ENCODE peak calls at places on chromosomes 6 and 20, in ten cellular contexts. O, F, C, S, Y, L, B, V, W and R are unnamed samples. For H3K9me3, the result is how much of the 10 kb centered on the place peaks cover.

GRCh38 chr6:113076116-113076515 is 729.0 kb downstream of the RFPL4B start:
- DNase-seq in O (no peak), F (no peak), C (no peak), S (no peak), Y (no peak), L (no peak), B (no peak), V (no peak), W (no peak), R (no peak)

GRCh38 chr6:5906842-5907241 is 99.9 kb downstream of the NRN1 start:
- DNase-seq in O (no peak), F (no peak), C (no peak), S (no peak), Y (no peak), L (no peak), B (no peak), V (no peak), W (no peak), R (no peak)

GRCh38 chr20:11712611-11713160 is 205.0 kb upstream of the BTBD3 start:
- DNase-seq in O (no peak), F (no peak), C (no peak), S (no peak), Y (no peak), L (no peak), B (no peak), V (no peak), W (no peak), R (no peak)

GRCh38 chr6:157656437-157657005 is 166.5 kb upstream of the SNX9 start:
- DNase-seq in O (no peak), F (no peak), C (no peak), S (no peak), Y (no peak), L (peak), B (no peak), V (no peak), W (no peak), R (no peak)

GRCh38 chr6:156308604-156309003 is 468.6 kb upstream of the ARID1B start:
- DNase-seq in O (no peak), F (no peak), C (no peak), S (no peak), Y (no peak), L (no peak), B (no peak), V (no peak), W (no peak), R (no peak)

GRCh38 chr6:1872649-1873131 is 263.0 kb downstream of the FOXC1 start:
- DNase-seq in O (no peak), F (no peak), C (peak), S (no peak), Y (peak), L (no peak), B (peak), V (no peak), W (no peak), R (no peak)

GRCh38 chr20:47724398-47724797 is 60.9 kb downstream of the SULF2 start:
- DNase-seq in O (no peak), F (no peak), C (no peak), S (no peak), Y (no peak), L (no peak), B (no peak), V (no peak), W (no peak), R (no peak)

GRCh38 chr6:45663181-45664180 is 285.7 kb upstream of the SUPT3H start:
- DNase-seq in O (peak), F (peak), C (no peak), S (no peak), Y (no peak), L (no peak), B (peak), V (peak), W (peak), R (peak)

GRCh38 chr6:107561325-107561724 is 71.4 kb downstream of the SOBP start:
- DNase-seq in O (no peak), F (no peak), C (no peak), S (no peak), Y (no peak), L (no peak), B (peak), V (no peak), W (peak), R (no peak)

GRCh38 chr6:41578714-41579610 is 32.8 kb downstream of the FOXP4 start:
- DNase-seq in O (peak), F (no peak), C (peak), S (no peak), Y (no peak), L (no peak), B (no peak), V (no peak), W (no peak), R (peak)

GRCh38 chr6:148193063-148193680 is 149.5 kb upstream of the SASH1 start:
- DNase-seq in O (peak), F (no peak), C (no peak), S (no peak), Y (no peak), L (no peak), B (no peak), V (no peak), W (no peak), R (peak)

GRCh38 chr20:2738331-2738730 is 45.8 kb downstream of the EBF4 start:
- DNase-seq in O (no peak), F (no peak), C (no peak), S (no peak), Y (no peak), L (no peak), B (no peak), V (no peak), W (no peak), R (no peak)

GRCh38 chr6:32214126-32214525 is 9.7 kb downstream of the NOTCH4 start:
- DNase-seq in O (no peak), F (no peak), C (no peak), S (no peak), Y (no peak), L (no peak), B (no peak), V (no peak), W (no peak), R (no peak)

GRCh38 chr20:59718071-59718470 is 113.7 kb downstream of the PHACTR3 start:
- DNase-seq in O (no peak), F (no peak), C (no peak), S (no peak), Y (no peak), L (no peak), B (no peak), V (no peak), W (no peak), R (no peak)

GRCh38 chr20:59721386-59721785 is 117.0 kb downstream of the PHACTR3 start:
- DNase-seq in O (no peak), F (no peak), C (no peak), S (no peak), Y (no peak), L (no peak), B (no peak), V (no peak), W (no peak), R (no peak)

GRCh38 chr20:59720013-59720412 is 115.7 kb downstream of the PHACTR3 start:
- DNase-seq in O (no peak), F (no peak), C (no peak), S (no peak), Y (no peak), L (no peak), B (no peak), V (no peak), W (no peak), R (no peak)

GRCh38 chr20:59723108-59723500 is 118.8 kb downstream of the PHACTR3 start:
- DNase-seq in O (peak), F (no peak), C (no peak), S (no peak), Y (peak), L (no peak), B (peak), V (no peak), W (no peak), R (no peak)

DNA sequence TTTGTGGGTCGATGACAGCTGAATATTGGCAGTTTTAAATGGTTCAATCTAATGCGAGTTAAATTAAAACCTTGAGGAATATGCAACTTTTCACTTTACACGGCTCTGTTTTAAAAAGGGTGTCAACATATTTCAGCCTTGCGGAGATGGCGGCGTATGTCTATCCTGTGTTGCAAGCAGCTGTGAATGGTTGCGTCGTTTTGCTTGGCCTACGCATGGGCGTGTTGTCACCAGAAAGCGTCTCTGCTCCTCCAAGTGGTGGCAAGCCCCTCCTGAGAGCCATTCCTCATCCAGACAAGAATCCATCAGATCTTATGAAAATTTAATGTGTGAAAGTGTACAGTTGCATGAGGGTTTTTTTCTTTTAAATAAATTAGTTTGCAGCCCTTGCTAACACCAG is 114.3 kb downstream of the PHACTR3 start:
- DNase-seq in O (no peak), F (no peak), C (no peak), S (no peak), Y (no peak), L (no peak), B (no peak), V (no peak), W (no peak), R (no peak)
- H3K9me3 ChIP-seq in O (under half), F (under half), C (under half), S (under half), Y (under half), L (under half), B (under half), V (under half), W (under half), R (under half)

GRCh38 chr20:59827138-59828056 is 106.0 kb downstream of the SYCP2 start:
- DNase-seq in O (peak), F (no peak), C (no peak), S (no peak), Y (no peak), L (peak), B (no peak), V (no peak), W (no peak), R (no peak)
- H3K9me3 ChIP-seq in O (under half), F (under half), C (under half), S (under half), Y (under half), L (under half), B (under half), V (under half), W (under half), R (under half)

DNA sequence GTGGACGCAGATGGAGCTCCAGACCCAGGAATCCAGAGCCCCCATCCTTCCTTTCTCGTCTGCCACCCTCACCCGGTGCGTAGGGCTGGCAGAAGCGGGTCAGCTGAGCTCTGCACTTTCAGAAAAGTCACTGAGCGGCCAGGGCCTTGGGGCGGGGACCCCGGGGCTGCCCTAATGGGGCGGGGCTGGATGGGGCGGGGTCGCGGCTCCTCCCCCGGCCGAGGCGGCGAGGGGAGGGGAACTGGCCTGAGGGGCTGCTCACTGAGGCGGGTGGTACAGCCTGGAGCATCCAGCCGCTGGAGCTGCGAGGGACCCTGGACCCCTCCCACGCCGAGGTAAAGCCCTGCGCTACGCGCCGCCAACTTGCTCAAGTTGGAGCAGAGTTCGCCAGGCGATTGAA is at the start of the genes DEFB124 and REM1:
- DNase-seq in O (peak), F (peak), C (no peak), S (no peak), Y (no peak), L (no peak), B (no peak), V (no peak), W (peak), R (no peak)
- H3K9me3 ChIP-seq in O (under half), F (under half), C (under half), S (under half), Y (under half), L (under half), B (under half), V (under half), W (under half), R (under half)

GRCh38 chr20:29876911-29877285 is 1380.6 kb upstream of the DEFB115 start:
- DNase-seq in O (no peak), F (peak), C (no peak), S (peak), Y (no peak), L (peak), B (no peak), V (no peak), W (no peak), R (peak)
- H3K9me3 ChIP-seq in O (under half), F (under half), C (under half), S (under half), Y (under half), L (under half), B (under half), V (under half), W (under half), R (half or more)